ENCODE peak calls at places on chromosomes 12 and 14, in five cellular contexts. One of them, this sample, is unnamed. For H3K4me1, the result is how much of the 10 kb centered on the place peaks cover.

GRCh38 chr14:105091335-105092123 is 26.3 kb upstream of the GPR132 start:
- DNase-seq in A549: peak
- DNase-seq in PC-9: peak
- DNase-seq in suprapubic skin: peak
- DNase-seq in IMR-90: no peak
- DNase-seq in this sample: peak

GRCh38 chr12:96187675-96188355 is 6.4 kb upstream of the ELK3 start:
- DNase-seq in suprapubic skin: peak
- DNase-seq in PC-9: no peak
- DNase-seq in A549: no peak
- DNase-seq in IMR-90: no peak
- DNase-seq in this sample: no peak

GRCh38 chr14:105528859-105529505 is 2.6 kb downstream of the TMEM121 start:
- DNase-seq in suprapubic skin: no peak
- DNase-seq in A549: no peak
- DNase-seq in PC-9: no peak
- DNase-seq in IMR-90: no peak
- DNase-seq in this sample: no peak

GRCh38 chr14:22158560-22158959 is 430.5 kb downstream of the DAD1 start:
- DNase-seq in IMR-90: no peak
- DNase-seq in PC-9: no peak
- DNase-seq in suprapubic skin: no peak
- DNase-seq in A549: no peak
- DNase-seq in this sample: no peak

GRCh38 chr14:61101803-61102548 is 120.9 kb downstream of the SLC38A6 start:
- DNase-seq in IMR-90: peak
- DNase-seq in PC-9: peak
- DNase-seq in suprapubic skin: no peak
- DNase-seq in A549: no peak
- DNase-seq in this sample: no peak

GRCh38 chr14:26394114-26394855 is 203.5 kb downstream of the NOVA1 start:
- DNase-seq in suprapubic skin: no peak
- DNase-seq in A549: peak
- DNase-seq in PC-9: peak
- DNase-seq in IMR-90: peak
- DNase-seq in this sample: no peak

GRCh38 chr12:80226576-80226975 is 127.2 kb downstream of the OTOGL start:
- DNase-seq in PC-9: no peak
- DNase-seq in suprapubic skin: no peak
- DNase-seq in A549: no peak
- DNase-seq in IMR-90: peak
- DNase-seq in this sample: no peak

GRCh38 chr12:109255377-109255776 is 53.7 kb downstream of the FOXN4 start:
- DNase-seq in suprapubic skin: no peak
- DNase-seq in IMR-90: peak
- DNase-seq in PC-9: no peak
- DNase-seq in A549: no peak
- DNase-seq in this sample: peak

GRCh38 chr12:89486231-89486630 is 38.4 kb downstream of the GALNT4 start:
- DNase-seq in A549: no peak
- DNase-seq in PC-9: no peak
- DNase-seq in IMR-90: no peak
- DNase-seq in suprapubic skin: no peak
- DNase-seq in this sample: no peak

GRCh38 chr12:4910502-4911315 is 1.0 kb downstream of the KCNA1 start:
- DNase-seq in PC-9: no peak
- DNase-seq in suprapubic skin: no peak
- DNase-seq in A549: no peak
- DNase-seq in IMR-90: no peak
- DNase-seq in this sample: no peak

GRCh38 chr14:25001096-25001982 is 48.6 kb downstream of the STXBP6 start:
- DNase-seq in A549: no peak
- DNase-seq in PC-9: no peak
- DNase-seq in suprapubic skin: no peak
- DNase-seq in IMR-90: peak
- DNase-seq in this sample: no peak
- TF ChIP-seq CTCF in A549: no peak
- TF ChIP-seq CTCF in PC-9: no peak
- TF ChIP-seq CTCF in suprapubic skin: no peak
- TF ChIP-seq CTCF in IMR-90: no peak
- TF ChIP-seq CTCF in this sample: no peak

DNA sequence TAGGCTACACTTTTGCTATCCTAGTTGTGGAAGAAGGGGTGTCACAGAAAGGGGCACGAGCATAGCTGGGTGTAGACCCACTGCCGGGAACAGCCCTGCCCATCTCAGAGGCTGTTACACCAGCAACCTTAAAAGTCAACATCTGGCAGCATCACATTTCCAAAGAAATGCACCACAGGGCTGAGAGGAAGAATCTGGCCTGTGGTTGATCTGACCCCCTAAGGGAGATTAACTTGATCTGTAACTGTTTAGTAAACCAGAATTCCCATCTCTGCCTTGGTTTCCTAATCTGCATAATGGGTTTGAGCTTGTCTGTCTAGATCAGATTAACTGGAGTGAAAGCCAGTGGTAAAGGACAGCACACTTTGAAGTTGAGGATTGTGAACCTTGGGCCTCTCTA is 1.3 kb downstream of the LRP1-AS start:
- DNase-seq in A549: no peak
- DNase-seq in suprapubic skin: no peak
- DNase-seq in IMR-90: no peak
- DNase-seq in PC-9: no peak
- DNase-seq in this sample: no peak
- H3K4me1 ChIP-seq in A549: under half
- H3K4me1 ChIP-seq in suprapubic skin: half or more
- H3K4me1 ChIP-seq in IMR-90: half or more
- H3K4me1 ChIP-seq in PC-9: under half
- H3K4me1 ChIP-seq in this sample: under half

DNA sequence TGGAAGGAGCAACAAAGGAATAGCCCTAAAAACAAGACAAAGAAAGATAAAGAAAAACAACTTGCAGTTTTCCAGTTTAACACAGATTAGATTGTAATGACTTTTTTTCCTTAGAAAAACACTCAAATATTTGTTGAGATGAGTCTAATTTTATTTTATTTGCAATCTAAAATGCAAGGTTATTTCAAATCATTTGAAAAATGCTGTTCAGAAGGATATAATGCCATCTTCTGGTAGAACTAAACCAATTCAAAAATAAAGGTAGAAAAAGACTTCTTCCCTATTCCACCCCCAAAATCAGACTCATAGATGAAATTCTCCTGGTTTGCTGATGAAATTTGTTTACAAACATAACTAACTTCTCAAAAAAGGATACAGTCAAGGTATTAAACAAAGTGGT is 84.5 kb upstream of the TTC7B start:
- DNase-seq in A549: no peak
- DNase-seq in suprapubic skin: no peak
- DNase-seq in PC-9: no peak
- DNase-seq in IMR-90: peak
- DNase-seq in this sample: no peak
- TF ChIP-seq CTCF in A549: peak
- TF ChIP-seq CTCF in suprapubic skin: no peak
- TF ChIP-seq CTCF in PC-9: peak
- TF ChIP-seq CTCF in IMR-90: peak
- TF ChIP-seq CTCF in this sample: no peak

DNA sequence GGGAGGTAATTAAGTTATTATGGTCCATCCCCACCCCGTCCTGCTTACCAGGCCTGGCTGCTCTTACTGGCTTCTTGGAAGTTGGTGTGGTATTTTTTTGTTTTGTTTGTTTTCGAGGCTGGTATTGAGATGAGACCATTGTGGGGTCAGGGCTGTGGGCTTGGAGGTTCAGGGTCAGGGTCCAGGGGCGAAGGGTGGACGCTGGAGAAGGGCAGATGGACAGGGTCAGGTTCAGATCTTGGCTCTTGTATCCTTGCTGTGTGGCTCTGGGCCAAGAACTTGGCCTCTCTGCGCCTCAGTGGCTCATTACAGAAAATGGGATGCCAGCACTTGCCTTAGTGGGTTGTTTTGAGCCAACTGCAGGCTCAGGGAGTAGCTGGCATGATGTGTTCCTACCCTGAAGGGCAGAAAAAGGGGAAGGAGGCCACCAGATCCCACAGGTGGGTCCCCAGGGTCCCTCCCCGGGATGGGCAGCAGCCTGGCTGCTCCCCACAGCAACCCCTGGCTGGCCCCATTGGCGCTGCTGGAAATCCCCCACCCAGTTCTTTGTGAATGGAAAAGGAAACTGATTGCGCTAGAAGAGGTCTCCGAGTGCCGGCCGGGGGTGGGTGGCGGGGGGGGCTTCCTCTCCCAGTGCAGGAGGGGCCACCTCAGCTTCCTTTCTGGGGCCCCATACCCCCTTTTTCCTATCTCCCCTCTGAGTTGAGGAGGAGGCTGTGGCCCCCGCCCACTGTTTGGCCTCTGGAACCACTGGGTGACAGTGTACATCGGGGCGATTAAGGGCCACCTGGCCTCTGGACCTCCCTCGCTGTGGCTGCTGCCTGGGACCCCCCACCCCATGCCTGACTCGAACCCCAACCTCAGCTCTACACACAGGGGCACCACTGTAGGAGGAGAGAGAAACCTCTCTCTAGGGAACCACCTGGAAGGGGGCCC is 25.0 kb downstream of the SH2B3 start:
- DNase-seq in A549: no peak
- DNase-seq in PC-9: no peak
- DNase-seq in IMR-90: no peak
- DNase-seq in suprapubic skin: peak
- DNase-seq in this sample: no peak
- H3K4me1 ChIP-seq in A549: under half
- H3K4me1 ChIP-seq in PC-9: under half
- H3K4me1 ChIP-seq in IMR-90: under half
- H3K4me1 ChIP-seq in suprapubic skin: half or more
- H3K4me1 ChIP-seq in this sample: under half

GRCh38 chr12:132413931-132414588 is 75.9 kb upstream of the FBRSL1 start:
- DNase-seq in IMR-90: no peak
- DNase-seq in A549: no peak
- DNase-seq in suprapubic skin: no peak
- DNase-seq in PC-9: peak
- DNase-seq in this sample: no peak
- TF ChIP-seq CTCF in IMR-90: peak
- TF ChIP-seq CTCF in A549: peak
- TF ChIP-seq CTCF in suprapubic skin: no peak
- TF ChIP-seq CTCF in PC-9: peak
- TF ChIP-seq CTCF in this sample: peak

GRCh38 chr12:120843472-120843871 is 60.7 kb downstream of the SPPL3 start:
- DNase-seq in IMR-90: no peak
- DNase-seq in suprapubic skin: no peak
- DNase-seq in PC-9: no peak
- DNase-seq in A549: no peak
- DNase-seq in this sample: no peak
- H3K4me1 ChIP-seq in IMR-90: under half
- H3K4me1 ChIP-seq in suprapubic skin: half or more
- H3K4me1 ChIP-seq in PC-9: under half
- H3K4me1 ChIP-seq in A549: under half
- H3K4me1 ChIP-seq in this sample: under half

GRCh38 chr12:43776498-43776897 is 17.7 kb downstream of the IRAK4 start:
- DNase-seq in suprapubic skin: no peak
- DNase-seq in IMR-90: peak
- DNase-seq in A549: peak
- DNase-seq in PC-9: no peak
- DNase-seq in this sample: no peak
- TF ChIP-seq CTCF in suprapubic skin: peak
- TF ChIP-seq CTCF in IMR-90: peak
- TF ChIP-seq CTCF in A549: peak
- TF ChIP-seq CTCF in PC-9: peak
- TF ChIP-seq CTCF in this sample: no peak

DNA sequence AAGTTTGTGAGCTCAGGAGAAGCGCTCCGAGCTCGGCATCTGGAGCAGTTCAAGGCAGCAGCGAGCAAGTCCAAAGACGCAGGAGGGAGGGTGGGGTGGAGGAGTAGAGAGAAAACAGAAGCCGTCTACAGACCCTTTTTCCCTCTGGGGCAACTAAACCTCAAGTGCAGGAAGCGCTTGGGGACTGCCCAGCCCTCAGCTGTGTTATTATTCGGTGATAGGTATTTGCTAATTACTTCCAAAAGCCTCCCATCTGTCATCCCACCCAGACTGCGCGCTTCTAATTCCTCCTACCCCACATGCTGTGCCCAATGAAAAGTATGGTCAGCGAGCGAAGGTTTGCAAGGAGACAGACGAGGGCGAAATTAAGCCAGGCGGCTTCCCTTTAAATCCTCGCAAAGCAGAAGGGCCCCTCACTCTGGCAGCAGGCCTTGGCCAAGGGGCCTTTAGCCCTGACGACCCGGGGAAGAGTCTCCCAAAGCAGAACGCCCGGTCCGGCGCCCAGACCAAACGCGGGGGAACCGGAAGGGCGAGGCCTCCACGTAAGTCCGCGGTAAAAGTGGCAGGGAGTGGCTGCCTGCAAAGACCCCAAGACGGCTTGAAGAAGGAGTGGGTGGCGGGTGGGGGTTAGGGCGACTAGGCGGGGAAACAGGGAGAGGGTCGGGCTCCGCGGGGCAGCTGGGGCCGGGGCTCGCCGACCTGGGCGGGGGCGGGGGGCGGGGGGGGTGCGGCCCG is 502 bp upstream of the CD9 start:
- DNase-seq in IMR-90: no peak
- DNase-seq in suprapubic skin: no peak
- DNase-seq in PC-9: no peak
- DNase-seq in A549: no peak
- DNase-seq in this sample: peak
- H3K4me1 ChIP-seq in IMR-90: under half
- H3K4me1 ChIP-seq in suprapubic skin: half or more
- H3K4me1 ChIP-seq in PC-9: half or more
- H3K4me1 ChIP-seq in A549: under half
- H3K4me1 ChIP-seq in this sample: under half

GRCh38 chr14:70036665-70037064 is 152.1 kb downstream of the SLC8A3 start:
- DNase-seq in suprapubic skin: no peak
- DNase-seq in PC-9: no peak
- DNase-seq in A549: no peak
- DNase-seq in IMR-90: no peak
- DNase-seq in this sample: no peak
- TF ChIP-seq CTCF in suprapubic skin: no peak
- TF ChIP-seq CTCF in PC-9: no peak
- TF ChIP-seq CTCF in A549: no peak
- TF ChIP-seq CTCF in IMR-90: peak
- TF ChIP-seq CTCF in this sample: no peak

DNA sequence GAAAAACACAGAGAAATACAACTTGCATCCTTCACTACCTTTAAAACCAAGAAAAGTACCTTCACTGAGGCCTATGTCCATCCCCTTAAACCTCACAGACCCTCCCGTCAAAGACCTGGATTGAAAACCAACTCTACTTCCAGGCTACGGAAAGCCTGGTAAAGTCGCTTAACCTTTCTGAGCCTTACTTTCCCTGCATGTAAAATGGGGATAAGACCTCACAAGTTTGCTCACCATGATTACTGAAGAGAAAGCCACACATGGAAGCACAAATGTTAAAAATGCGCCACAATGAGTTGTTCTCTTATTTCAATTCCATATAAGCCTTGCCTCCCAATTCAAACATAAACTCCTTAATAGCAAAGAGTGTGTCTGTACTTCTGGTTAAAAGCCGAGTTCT is 8.4 kb downstream of the ACTN1 start:
- DNase-seq in A549: no peak
- DNase-seq in PC-9: no peak
- DNase-seq in suprapubic skin: no peak
- DNase-seq in IMR-90: no peak
- DNase-seq in this sample: no peak
- H3K4me1 ChIP-seq in A549: half or more
- H3K4me1 ChIP-seq in PC-9: under half
- H3K4me1 ChIP-seq in suprapubic skin: half or more
- H3K4me1 ChIP-seq in IMR-90: half or more
- H3K4me1 ChIP-seq in this sample: under half

This sample was measured in ovary.